ENCODE peak calls at places on chromosomes 3 and 15, in seven cellular contexts. O is body of pancreas, G is foreskin fibroblast, U is left lung, R is fibroblast of mammary gland, M is HL-60, V is A549. W is an unnamed sample.

GRCh38 chr3:138688871-138689299 is 80.3 kb downstream of the FAIM start:
- DNase-seq in R (no peak), O (no peak), V (peak), U (no peak), M (no peak), G (no peak), W (no peak)

GRCh38 chr3:124838963-124839362 is 48.2 kb downstream of the ITGB5 start:
- DNase-seq in M (no peak), G (no peak), U (no peak), R (no peak), V (no peak), O (no peak), W (no peak)

GRCh38 chr3:88033806-88034205 is 25.0 kb downstream of the CGGBP1 start:
- DNase-seq in U (no peak), M (no peak), G (no peak), O (no peak), V (no peak), R (no peak), W (no peak)

GRCh38 chr15:89556413-89557262 is 18.6 kb upstream of the TICRR start:
- DNase-seq in R (peak), V (peak), M (no peak), U (no peak), O (peak), G (peak), W (peak)

GRCh38 chr15:75063338-75063737 is 39.9 kb downstream of the PPCDC start:
- DNase-seq in V (no peak), U (no peak), G (peak), O (no peak), R (peak), M (no peak), W (no peak)

GRCh38 chr3:108505811-108506210 is 4.6 kb downstream of the MYH15 start:
- DNase-seq in M (no peak), R (no peak), O (no peak), U (no peak), G (no peak), V (no peak), W (no peak)

GRCh38 chr15:35293353-35294130 is 208.4 kb upstream of the NANOGP8 start:
- DNase-seq in V (peak), M (no peak), G (peak), O (no peak), R (peak), U (no peak), W (peak)

GRCh38 chr15:66865622-66866611 is 163.9 kb downstream of the SMAD6 start:
- DNase-seq in G (no peak), R (no peak), U (peak), M (peak), V (no peak), O (peak), W (no peak)

GRCh38 chr3:16079519-16079918 is 95.0 kb upstream of the GALNT15 start:
- DNase-seq in U (no peak), V (no peak), M (no peak), O (no peak), R (peak), G (no peak), W (no peak)

GRCh38 chr15:62133141-62133540 is 31.9 kb downstream of the C2CD4B start:
- DNase-seq in M (no peak), R (no peak), V (no peak), G (no peak), U (no peak), O (no peak), W (no peak)

GRCh38 chr3:94414412-94414811 is 351.6 kb downstream of the NSUN3 start:
- DNase-seq in O (no peak), U (no peak), R (no peak), V (no peak), M (no peak), G (no peak), W (no peak)

GRCh38 chr15:40925863-40926658 is 3.1 kb upstream of the DLL4 start:
- DNase-seq in G (no peak), V (no peak), M (no peak), U (no peak), O (no peak), R (no peak), W (no peak)

GRCh38 chr3:124669470-124669869 is 60.8 kb upstream of the UMPS start:
- DNase-seq in O (no peak), M (no peak), G (peak), V (peak), U (no peak), R (peak), W (no peak)

GRCh38 chr15:40307421-40308165 is at the start of gene PLCB2:
- DNase-seq in R (no peak), M (peak), V (no peak), U (peak), G (no peak), O (no peak), W (no peak)

GRCh38 chr3:170734043-170734736 is 135.8 kb downstream of the RPL22L1 start:
- DNase-seq in R (no peak), O (no peak), G (no peak), M (no peak), V (no peak), U (no peak), W (no peak)

GRCh38 chr15:62035256-62035908 is 24.9 kb downstream of the VPS13C start:
- DNase-seq in G (peak), O (no peak), V (no peak), R (peak), M (no peak), U (no peak), W (peak)

DNA sequence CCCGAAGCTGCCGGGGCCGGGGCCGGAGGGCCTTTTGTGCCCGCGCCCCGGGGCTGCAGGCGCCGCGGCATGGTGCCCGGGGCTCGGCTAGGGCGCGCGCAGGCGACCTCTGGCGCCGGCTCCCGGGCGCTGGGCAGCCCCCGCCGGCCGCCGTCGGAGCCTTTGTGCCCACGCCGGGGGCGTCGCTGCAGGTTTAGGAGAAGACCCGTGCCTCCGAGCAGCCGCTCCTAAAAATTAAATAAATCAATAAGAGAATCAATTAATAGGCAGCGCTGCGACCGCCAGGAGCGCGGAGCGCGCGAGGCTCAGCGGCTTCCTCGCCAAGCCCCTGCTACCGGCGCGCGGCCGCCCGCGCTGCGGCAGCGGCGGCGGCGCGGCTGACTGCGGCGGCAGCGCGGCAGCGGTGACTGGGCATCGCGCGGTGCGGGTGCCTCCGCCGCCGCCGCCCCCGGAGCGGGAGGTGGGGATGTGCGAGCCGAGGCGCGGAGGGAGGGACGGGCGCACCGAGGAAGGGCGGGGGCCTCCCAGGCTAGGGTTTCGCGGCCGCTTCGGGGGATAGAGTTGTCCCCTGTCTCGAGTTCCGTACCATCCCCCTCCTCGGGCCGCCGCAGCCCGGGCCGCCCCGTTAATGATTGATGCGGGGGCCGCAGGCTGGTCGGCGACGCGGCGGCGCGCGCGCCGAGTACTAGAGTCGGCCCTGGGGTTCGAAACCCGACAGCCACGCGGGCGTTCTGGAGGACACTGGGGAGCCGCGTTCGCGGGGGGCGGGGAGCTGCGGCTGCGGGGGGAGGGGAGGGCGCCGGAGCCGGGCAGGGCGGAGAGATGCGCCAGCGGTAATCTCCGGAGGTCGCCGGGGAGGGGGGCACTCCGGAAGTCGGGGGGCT is at the start of gene PAQR9:
- DNase-seq in V (peak), M (no peak), R (no peak), O (peak), U (no peak), G (no peak), W (peak)
- TF ChIP-seq CTCF in V (peak), M (no peak), R (no peak), O (no peak), U (no peak), G (no peak), W (peak)

GRCh38 chr3:178560759-178561158 is 24.5 kb downstream of the KCNMB2 start:
- DNase-seq in O (no peak), R (no peak), U (no peak), M (no peak), V (no peak), G (no peak), W (no peak)

GRCh38 chr3:178561239-178561638 is 25.0 kb downstream of the KCNMB2 start:
- DNase-seq in V (no peak), R (no peak), U (no peak), O (no peak), M (no peak), G (no peak), W (no peak)

GRCh38 chr3:178562869-178563232 is 26.6 kb downstream of the KCNMB2 start:
- DNase-seq in M (no peak), R (peak), V (no peak), G (no peak), U (no peak), O (no peak), W (no peak)

GRCh38 chr3:178558637-178559036 is 22.4 kb downstream of the KCNMB2 start:
- DNase-seq in V (no peak), O (no peak), M (no peak), U (no peak), G (no peak), R (no peak), W (no peak)

GRCh38 chr3:178562143-178562868 is 26.1 kb downstream of the KCNMB2 start:
- DNase-seq in R (no peak), U (no peak), M (no peak), V (no peak), G (no peak), O (no peak), W (no peak)
- TF ChIP-seq CTCF in R (no peak), U (no peak), M (no peak), V (no peak), G (no peak), O (no peak), W (no peak)

DNA sequence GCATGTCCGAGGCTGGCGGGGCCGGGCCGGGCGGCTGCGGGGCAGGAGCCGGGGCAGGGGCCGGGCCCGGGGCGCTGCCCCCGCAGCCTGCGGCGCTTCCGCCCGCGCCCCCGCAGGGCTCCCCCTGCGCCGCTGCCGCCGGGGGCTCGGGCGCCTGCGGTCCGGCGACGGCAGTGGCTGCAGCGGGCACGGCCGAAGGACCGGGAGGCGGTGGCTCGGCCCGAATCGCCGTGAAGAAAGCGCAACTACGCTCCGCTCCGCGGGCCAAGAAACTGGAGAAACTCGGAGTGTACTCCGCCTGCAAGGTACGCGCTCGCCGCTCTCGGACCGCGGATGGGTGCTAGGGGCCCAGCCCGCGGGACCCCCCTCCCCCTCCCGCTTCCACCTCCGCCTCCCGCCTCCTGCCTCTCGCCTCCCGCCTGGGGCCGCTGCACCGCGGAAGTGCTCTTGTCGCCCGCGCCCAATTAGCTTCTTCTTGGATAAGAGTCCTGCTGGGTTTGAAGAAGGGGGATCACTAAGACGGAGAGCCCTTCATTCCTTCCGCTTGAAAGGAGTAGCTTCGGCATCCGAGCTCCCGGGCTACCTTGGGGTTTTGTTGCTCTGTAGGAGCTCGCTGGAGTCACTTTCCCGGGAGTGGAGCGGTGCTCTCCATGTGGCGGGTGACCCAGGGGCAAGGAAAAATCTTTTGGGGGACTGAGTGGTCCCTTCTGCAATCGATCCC is 390 bp downstream of the KAT2B start:
- DNase-seq in M (peak), G (peak), U (peak), R (peak), O (peak), V (peak), W (peak)
- TF ChIP-seq CTCF in M (no peak), G (peak), U (no peak), R (peak), O (peak), V (peak), W (no peak)

GRCh38 chr3:33914731-33915389 is 116.4 kb downstream of the PDCD6IP start:
- DNase-seq in G (no peak), V (no peak), O (no peak), U (no peak), M (no peak), R (no peak), W (no peak)

GRCh38 chr3:33918357-33918756 is 119.9 kb downstream of the PDCD6IP start:
- DNase-seq in O (no peak), G (no peak), U (no peak), M (no peak), V (no peak), R (no peak), W (no peak)

GRCh38 chr3:33919312-33919711 is 120.9 kb downstream of the PDCD6IP start:
- DNase-seq in V (no peak), G (no peak), U (no peak), M (no peak), O (no peak), R (peak), W (no peak)

GRCh38 chr3:33919721-33920120 is 121.3 kb downstream of the PDCD6IP start:
- DNase-seq in O (no peak), V (no peak), M (no peak), R (no peak), G (no peak), U (no peak), W (no peak)

GRCh38 chr3:33915796-33916589 is 117.6 kb downstream of the PDCD6IP start:
- DNase-seq in U (no peak), G (peak), O (no peak), M (no peak), V (peak), R (peak), W (peak)
- TF ChIP-seq CTCF in U (no peak), G (peak), O (no peak), M (no peak), V (peak), R (peak), W (no peak)

W was measured in RWPE1.